ENCODE peak calls at places on chromosomes 2 and 18, in eight cellular contexts. C is NAMALWA; N is mammary epithelial cell; D is activated T-helper 2 cell treated with anti-CD3 and anti-CD28 coated beads, Interferon-gamma antibody, Interleukin-2, Interleukin-4, amounts not matched to agents 10 μg/mL and 5 μg/mL and 100 μg/mL, durations not matched to agents 14 hours and 24 hours and 36 hours; V is T follicular helper cell; P is PC-3; L is right cardiac atrium; S is posterior vena cava. E is an unnamed sample.

GRCh38 chr2:232941912-232942595 is 71.0 kb downstream of the NGEF start:
- DNase-seq in N (peak), S (no peak), L (no peak), C (no peak), P (no peak), V (no peak), D (no peak), E (no peak)

GRCh38 chr2:136441979-136442378 is 323.4 kb upstream of the THSD7B start:
- DNase-seq in S (no peak), L (no peak), V (no peak), N (no peak), D (no peak), C (no peak), P (no peak), E (no peak)

GRCh38 chr2:241161646-241162281 is 11.5 kb downstream of the PPP1R7 start:
- DNase-seq in V (no peak), L (peak), S (peak), D (no peak), C (no peak), N (peak), P (no peak), E (peak)

GRCh38 chr2:28358668-28359201 is 33.9 kb upstream of the FOSL2 start:
- DNase-seq in P (no peak), D (no peak), V (no peak), N (no peak), C (no peak), S (no peak), L (no peak), E (no peak)

GRCh38 chr2:143397886-143398614 is 268.8 kb downstream of the ARHGAP15 start:
- DNase-seq in N (peak), P (peak), V (no peak), S (no peak), D (no peak), C (no peak), L (no peak), E (no peak)

GRCh38 chr2:219453691-219454131 is 19.1 kb downstream of the SPEG start:
- DNase-seq in V (no peak), N (peak), S (peak), P (peak), L (peak), C (no peak), D (no peak), E (no peak)

GRCh38 chr18:42255908-42256765 is 301.1 kb downstream of the PIK3C3 start:
- DNase-seq in N (peak), V (no peak), L (no peak), P (no peak), C (no peak), S (no peak), D (no peak), E (no peak)

GRCh38 chr18:38076346-38077053 is 510.9 kb upstream of the CELF4 start:
- DNase-seq in C (no peak), N (no peak), V (no peak), D (no peak), S (no peak), P (no peak), L (no peak), E (no peak)

GRCh38 chr2:100194951-100195350 is 52.6 kb upstream of the AFF3 start:
- DNase-seq in S (no peak), V (no peak), N (no peak), C (no peak), P (no peak), L (no peak), D (no peak), E (no peak)

GRCh38 chr2:126586321-126586720 is 69.6 kb upstream of the GYPC start:
- DNase-seq in S (no peak), V (no peak), D (no peak), P (no peak), C (no peak), L (peak), N (no peak), E (no peak)

GRCh38 chr2:181076666-181077065 is 96.3 kb downstream of the UBE2E3 start:
- DNase-seq in P (no peak), L (no peak), S (no peak), C (no peak), D (no peak), N (no peak), V (no peak), E (no peak)

GRCh38 chr18:28684746-28685145 is 507.8 kb upstream of the CDH2 start:
- DNase-seq in V (no peak), C (no peak), P (no peak), S (no peak), L (no peak), D (no peak), N (peak), E (no peak)

GRCh38 chr2:108323619-108324018 is 34.9 kb downstream of the SULT1C2 start:
- DNase-seq in L (no peak), S (no peak), P (peak), N (peak), V (no peak), C (no peak), D (no peak), E (no peak)

GRCh38 chr2:224894356-224894755 is 147.9 kb downstream of the DOCK10 start:
- DNase-seq in N (no peak), L (no peak), S (no peak), D (no peak), C (peak), V (no peak), P (no peak), E (no peak)

GRCh38 chr2:127355407-127356008 is 32.3 kb downstream of the MAP3K2 start:
- DNase-seq in L (no peak), P (peak), N (peak), S (no peak), D (no peak), C (peak), V (peak), E (no peak)

GRCh38 chr18:50158866-50159653 is 35.9 kb downstream of the MYO5B start:
- DNase-seq in S (no peak), L (no peak), N (peak), P (peak), C (no peak), D (no peak), V (no peak), E (no peak)

GRCh38 chr18:68694316-68694715 is 20.6 kb downstream of the TMX3 start:
- DNase-seq in P (no peak), L (no peak), C (no peak), V (no peak), N (no peak), S (no peak), D (no peak), E (no peak)

GRCh38 chr2:240405654-240406313 is 29.7 kb upstream of the GPC1 start:
- DNase-seq in V (no peak), P (no peak), S (peak), L (no peak), C (no peak), N (no peak), D (no peak), E (no peak)

GRCh38 chr2:55952415-55952814 is 28.8 kb upstream of the EFEMP1 start:
- DNase-seq in C (no peak), L (no peak), D (no peak), N (no peak), P (no peak), V (no peak), S (no peak), E (no peak)

GRCh38 chr2:224887159-224887558 is 155.1 kb downstream of the DOCK10 start:
- DNase-seq in S (no peak), D (no peak), V (no peak), C (no peak), L (no peak), P (no peak), N (peak), E (no peak)

GRCh38 chr2:25316101-25316500 is 25.6 kb downstream of the DNMT3A start:
- DNase-seq in V (no peak), S (no peak), D (no peak), N (no peak), L (peak), C (no peak), P (no peak), E (no peak)

GRCh38 chr2:96918754-96919550 is 49.1 kb upstream of the SEMA4C start:
- DNase-seq in N (no peak), V (no peak), S (no peak), D (no peak), L (no peak), P (no peak), C (no peak), E (no peak)

GRCh38 chr2:160735696-160736095 is 242.1 kb upstream of the RBMS1 start:
- DNase-seq in N (no peak), V (no peak), L (no peak), D (no peak), P (no peak), S (no peak), C (no peak), E (no peak)

GRCh38 chr2:239275037-239275685 is 125.7 kb downstream of the HDAC4 start:
- DNase-seq in D (peak), V (peak), N (peak), P (peak), C (no peak), S (peak), L (peak), E (peak)

GRCh38 chr2:145751155-145751554 is 1231.2 kb upstream of the ZEB2 start:
- DNase-seq in C (no peak), V (no peak), S (no peak), L (no peak), P (no peak), N (no peak), D (no peak), E (no peak)

GRCh38 chr2:7281348-7281747 is 364.1 kb downstream of the RNF144A start:
- DNase-seq in P (no peak), L (no peak), D (no peak), S (no peak), N (no peak), C (no peak), V (no peak), E (no peak)

GRCh38 chr18:903703-904102 is 968 bp upstream of the ADCYAP1 start:
- DNase-seq in S (peak), D (peak), V (no peak), P (peak), N (peak), C (peak), L (peak), E (peak)

GRCh38 chr2:196131384-196131861 is 40.0 kb downstream of the STK17B start:
- DNase-seq in S (no peak), V (peak), P (peak), C (peak), N (peak), D (peak), L (peak), E (no peak)

GRCh38 chr18:13502585-13502984 is 223.8 kb downstream of the FAM210A start:
- DNase-seq in D (no peak), V (no peak), P (no peak), C (no peak), L (peak), N (no peak), S (no peak), E (no peak)

GRCh38 chr2:150485114-150485870 is 2.2 kb downstream of the RND3 start:
- DNase-seq in C (no peak), S (peak), L (peak), P (peak), N (peak), V (no peak), D (no peak), E (peak)

GRCh38 chr2:64262068-64262467 is 117.8 kb upstream of the PELI1 start:
- DNase-seq in N (no peak), L (no peak), P (no peak), C (no peak), V (no peak), D (no peak), S (no peak), E (no peak)

GRCh38 chr2:224966663-224967062 is 75.6 kb downstream of the DOCK10 start:
- DNase-seq in D (no peak), L (no peak), P (no peak), S (no peak), V (no peak), N (no peak), C (no peak), E (no peak)

GRCh38 chr2:110873597-110874525 is 141.5 kb downstream of the ACOXL start:
- DNase-seq in P (no peak), D (no peak), L (no peak), N (no peak), C (no peak), S (no peak), V (no peak), E (no peak)

E was measured in sciatic nerve.